ENCODE peak calls at places on chromosomes 12 and 14, in seven cellular contexts. C is stimulated activated CD4-positive, alpha-beta T cell treated with anti-CD3 and anti-CD28 coated beads, Interleukin-2, amount 100 ng/mL, for 24 hours; M is OCI-LY7; E is caudate nucleus; T is endodermal cell; G is NCI-H774; B is T-helper 9 cell. S is an unnamed sample.

GRCh38 chr12:107864235-107864634 is 89.7 kb downstream of the ASCL4 start:
- DNase-seq in C (no peak), M (no peak), E (no peak), T (peak), G (no peak), B (no peak), S (no peak)

GRCh38 chr14:73833024-73833423 is 18.6 kb upstream of the PTGR2 start:
- DNase-seq in C (no peak), M (no peak), E (no peak), T (no peak), G (no peak), B (no peak), S (no peak)

GRCh38 chr12:71589478-71589881 is 74.2 kb downstream of the ZFC3H1 start:
- DNase-seq in C (no peak), M (no peak), E (no peak), T (no peak), G (no peak), B (no peak), S (no peak)

GRCh38 chr12:52417742-52418141 is 11.6 kb upstream of the KRT82 start:
- DNase-seq in C (no peak), M (no peak), E (no peak), T (no peak), G (peak), B (no peak), S (no peak)

GRCh38 chr12:16168078-16168477 is 109.4 kb downstream of the SLC15A5 start:
- DNase-seq in C (no peak), M (no peak), E (no peak), T (no peak), G (no peak), B (no peak), S (no peak)

GRCh38 chr12:92041742-92042141 is 103.9 kb downstream of the BTG1 start:
- DNase-seq in C (no peak), M (peak), E (no peak), T (peak), G (peak), B (no peak), S (no peak)

GRCh38 chr12:97760601-97761000 is 298.0 kb downstream of the RMST start:
- DNase-seq in C (no peak), M (no peak), E (no peak), T (no peak), G (no peak), B (no peak), S (no peak)

GRCh38 chr14:55388160-55388559 is 23.5 kb downstream of the ATG14 start:
- DNase-seq in C (no peak), M (no peak), E (no peak), T (no peak), G (no peak), B (no peak), S (no peak)

GRCh38 chr14:54603362-54603761 is 36.4 kb downstream of the SAMD4A start:
- DNase-seq in C (no peak), M (no peak), E (no peak), T (no peak), G (no peak), B (no peak), S (no peak)

GRCh38 chr12:7042847-7043246 is 17.7 kb upstream of the C1S start:
- DNase-seq in C (no peak), M (peak), E (no peak), T (no peak), G (peak), B (no peak), S (no peak)

GRCh38 chr14:70822706-70823185 is 13.4 kb upstream of the MAP3K9 start:
- DNase-seq in C (no peak), M (no peak), E (no peak), T (peak), G (no peak), B (no peak), S (no peak)